ENCODE peak calls at places on chromosomes 1 and 21, in four cellular contexts. D, X, G and J are unnamed samples.

GRCh38 chr1:27594542-27595510 is 9.1 kb downstream of the AHDC1 start:
- DNase-seq in G (no peak), D (no peak), X (no peak), J (no peak)

GRCh38 chr1:30469426-30469825 is 254.0 kb downstream of the MATN1 start:
- DNase-seq in G (no peak), X (no peak), D (no peak), J (no peak)

GRCh38 chr1:47407481-47407880 is 8.6 kb upstream of the FOXE3 start:
- DNase-seq in D (no peak), X (no peak), G (no peak), J (no peak)

GRCh38 chr1:18104546-18105100 is 3.0 kb upstream of the IGSF21 start:
- DNase-seq in G (no peak), X (no peak), D (no peak), J (no peak)

GRCh38 chr1:232162001-232162400 is 467.9 kb downstream of the SIPA1L2 start:
- DNase-seq in D (no peak), X (no peak), G (no peak), J (no peak)

GRCh38 chr1:26768755-26769154 is 19.0 kb upstream of the PIGV start:
- DNase-seq in G (no peak), D (no peak), X (no peak), J (no peak)

GRCh38 chr21:41643246-41643966 is 123.4 kb downstream of the RIPK4 start:
- DNase-seq in G (no peak), X (no peak), D (no peak), J (no peak)

GRCh38 chr1:112701227-112702066 is 5.5 kb downstream of the RHOC start:
- DNase-seq in D (no peak), X (no peak), G (no peak), J (no peak)

GRCh38 chr1:52195161-52195560 is 53.3 kb downstream of the ZFYVE9 start:
- DNase-seq in G (no peak), X (no peak), D (no peak), J (no peak)

GRCh38 chr1:6419397-6419802 is 319 bp downstream of the HES2 start:
- DNase-seq in D (no peak), G (no peak), X (peak), J (no peak)

GRCh38 chr1:83998205-83998598 is 730 bp downstream of the TTLL7 start:
- DNase-seq in X (no peak), D (no peak), G (no peak), J (no peak)

GRCh38 chr1:153633161-153633746 is 612 bp upstream of the CHTOP start:
- DNase-seq in D (peak), G (no peak), X (no peak), J (no peak)

GRCh38 chr1:47783638-47784293 is 213.4 kb downstream of the TRABD2B start:
- DNase-seq in X (no peak), D (no peak), G (no peak), J (no peak)

GRCh38 chr1:85201340-85202091 is 700 bp upstream of the SYDE2 start:
- DNase-seq in G (peak), D (peak), X (peak), J (no peak)

GRCh38 chr1:61056674-61057439 is 25.5 kb upstream of the NFIA start:
- DNase-seq in D (peak), G (no peak), X (no peak), J (no peak)

GRCh38 chr1:57916034-57916433 is 492.2 kb upstream of the DAB1 start:
- DNase-seq in D (no peak), G (no peak), X (no peak), J (no peak)

GRCh38 chr1:208201241-208201640 is 42.9 kb downstream of the PLXNA2 start:
- DNase-seq in G (no peak), D (peak), X (no peak), J (no peak)

GRCh38 chr21:20971296-20971921 is 26.8 kb upstream of the NCAM2 start:
- DNase-seq in X (peak), G (no peak), D (peak), J (no peak)

DNA sequence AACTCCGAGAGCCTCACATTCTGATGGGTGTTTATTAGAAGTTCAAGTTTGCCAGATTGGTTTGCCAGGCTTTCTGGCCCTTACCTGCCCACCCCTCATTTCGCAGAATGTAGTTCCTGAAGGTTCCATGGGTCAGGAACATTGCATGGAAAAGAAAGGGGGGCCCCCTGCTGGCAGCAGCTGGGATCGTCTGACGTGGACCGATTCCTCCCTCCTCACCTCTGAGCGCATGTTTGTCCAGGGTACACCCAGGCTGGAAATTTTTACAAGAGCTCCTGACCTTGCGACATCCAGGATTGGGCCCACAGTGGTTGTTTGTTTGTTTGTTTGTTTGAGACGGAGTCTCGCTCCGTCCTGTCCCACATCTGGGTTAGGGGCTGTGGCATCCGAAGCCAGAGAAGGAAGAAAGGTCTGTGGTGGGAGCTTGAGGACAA is 126.0 kb upstream of the TMEM51 start:
- DNase-seq in G (no peak), X (peak), D (peak), J (no peak)
- H3K27ac ChIP-seq in G (no peak), X (no peak), D (no peak), J (peak)

DNA sequence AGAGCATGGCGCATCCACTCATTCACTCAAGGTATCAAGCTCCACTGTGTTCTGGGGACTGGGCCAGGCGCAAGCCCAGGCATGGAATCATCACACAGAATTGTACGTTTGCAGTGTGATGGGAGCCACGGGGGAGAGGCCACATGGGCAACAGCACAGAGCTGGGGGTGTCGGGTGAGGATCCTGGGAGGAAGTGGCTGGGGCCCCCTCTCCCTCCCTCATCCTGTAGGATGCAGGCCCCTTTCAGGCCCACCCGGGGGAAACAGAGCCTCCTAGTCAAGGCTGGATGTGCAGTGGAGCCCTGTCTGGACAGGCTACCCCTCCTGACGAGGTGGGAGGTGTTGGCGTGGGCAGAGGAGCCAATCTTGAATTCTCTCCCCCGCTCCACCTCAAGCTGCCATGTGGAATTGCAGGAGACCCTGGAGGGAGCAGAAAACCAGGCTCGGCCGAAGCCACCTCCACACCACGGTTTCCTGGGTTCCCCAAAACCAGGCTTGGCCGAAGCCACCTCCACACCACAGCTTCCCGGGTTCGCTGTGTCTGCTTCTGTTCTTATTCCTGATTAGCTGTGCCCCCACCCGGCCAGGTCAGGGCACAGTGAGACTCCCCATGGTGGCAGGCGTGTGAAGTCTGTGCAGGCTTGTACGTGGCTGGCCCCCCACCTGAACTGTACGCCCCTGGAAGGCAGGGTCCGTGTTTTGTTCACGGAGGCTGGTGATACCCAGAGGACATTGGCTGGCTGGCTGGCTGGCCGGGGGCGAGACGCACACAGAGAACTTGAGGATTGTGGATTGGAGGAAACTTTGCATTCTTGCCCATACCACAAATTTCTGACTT is 4.2 kb upstream of the C1orf174 start:
- DNase-seq in D (no peak), G (no peak), X (no peak), J (no peak)
- H3K27ac ChIP-seq in D (no peak), G (no peak), X (no peak), J (no peak)

GRCh38 chr1:24709748-24710416 is 35.4 kb upstream of the CLIC4 start:
- DNase-seq in X (no peak), D (no peak), G (no peak), J (no peak)
- H3K27ac ChIP-seq in X (no peak), D (no peak), G (no peak), J (no peak)

GRCh38 chr1:230215529-230215928 is 148.5 kb downstream of the GALNT2 start:
- DNase-seq in D (peak), G (no peak), X (no peak), J (no peak)
- H3K27ac ChIP-seq in D (no peak), G (no peak), X (no peak), J (peak)

DNA sequence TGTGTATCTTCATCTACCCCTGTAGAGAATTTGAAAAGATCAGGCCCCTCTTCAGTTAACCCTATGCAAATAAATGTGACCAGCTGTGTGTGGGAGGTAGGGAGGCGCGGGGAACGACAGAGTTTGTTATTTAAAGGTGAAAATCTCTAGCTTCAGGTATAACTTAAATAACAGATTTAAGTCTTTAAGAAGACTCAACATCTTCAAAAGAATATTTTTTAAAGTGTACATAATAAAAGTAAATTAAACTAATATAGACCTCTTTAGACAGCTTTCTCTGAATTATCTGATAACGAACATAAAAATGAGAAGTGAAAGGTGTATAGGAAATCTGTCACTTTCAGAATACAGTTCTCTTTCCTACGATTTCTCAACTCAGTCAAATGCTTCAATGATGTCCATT is 16.0 kb downstream of the ANGPTL3 start:
- DNase-seq in X (no peak), D (no peak), G (no peak), J (no peak)
- H3K27ac ChIP-seq in X (no peak), D (no peak), G (no peak), J (no peak)

DNA sequence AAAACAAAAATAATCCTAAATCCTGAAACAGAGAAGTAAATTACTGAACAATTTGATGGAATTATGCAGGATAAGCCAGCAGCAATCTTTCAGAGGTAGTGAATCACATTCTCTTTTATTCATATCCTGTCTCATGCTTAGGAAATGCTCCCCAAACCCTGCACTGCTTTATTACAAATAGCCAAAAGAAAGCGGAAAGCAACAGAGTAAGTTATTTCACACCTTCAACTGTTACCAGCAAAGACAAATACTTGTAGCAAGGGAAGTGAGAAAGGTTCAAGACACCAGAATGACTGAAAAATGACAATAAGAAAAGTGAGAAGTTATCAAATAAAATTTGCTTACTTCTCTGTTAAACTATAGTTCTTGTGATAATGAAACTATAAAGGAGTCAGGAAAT is 6.2 kb downstream of the ZRANB2 start:
- DNase-seq in D (no peak), G (no peak), X (no peak), J (no peak)
- H3K27ac ChIP-seq in D (no peak), G (no peak), X (no peak), J (no peak)

DNA sequence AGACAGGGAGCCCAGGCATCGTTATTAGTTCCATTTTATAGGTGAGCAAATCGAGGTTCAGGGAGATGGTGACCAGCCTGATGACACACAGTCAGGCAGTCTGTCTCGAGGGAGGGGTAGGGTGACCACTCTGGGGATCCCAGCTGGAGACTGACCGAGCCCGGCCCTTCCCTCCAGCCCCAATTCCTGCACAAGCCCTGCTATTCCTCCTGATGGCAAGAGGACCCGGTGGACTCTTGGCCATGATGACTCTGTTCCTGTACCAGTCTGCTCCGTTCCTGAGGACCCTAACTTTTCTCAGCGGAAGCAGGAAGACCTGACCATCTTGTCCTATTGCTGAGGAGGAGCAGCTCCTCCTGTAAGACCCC is 391 bp downstream of the AGT start:
- DNase-seq in G (no peak), D (no peak), X (no peak), J (no peak)
- H3K27ac ChIP-seq in G (no peak), D (no peak), X (no peak), J (no peak)

DNA sequence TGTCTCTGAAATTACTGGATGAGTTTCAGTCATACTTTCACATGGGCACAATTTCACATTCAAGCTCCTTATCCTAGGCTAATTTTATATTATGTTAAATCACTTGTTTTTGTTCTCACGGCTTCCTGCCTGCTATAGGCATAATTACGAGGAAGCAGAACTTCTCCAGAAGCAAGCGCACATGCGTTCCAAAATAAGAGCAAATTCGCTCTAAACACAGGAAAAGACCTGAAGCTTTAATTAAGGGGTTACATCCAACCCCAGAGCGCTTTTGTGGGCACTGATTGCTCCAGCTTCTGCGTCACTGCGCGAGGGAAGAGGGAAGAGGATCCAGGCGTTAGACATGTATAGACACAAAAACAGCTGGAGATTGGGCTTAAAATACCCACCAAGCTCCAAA is at the start of gene CORT:
- DNase-seq in X (no peak), D (no peak), G (no peak), J (no peak)
- H3K27ac ChIP-seq in X (no peak), D (no peak), G (no peak), J (no peak)

GRCh38 chr1:224517171-224517570 is 82.6 kb upstream of the WDR26 start:
- DNase-seq in D (no peak), X (no peak), G (no peak), J (no peak)
- H3K27ac ChIP-seq in D (no peak), X (no peak), G (no peak), J (no peak)